ENCODE peak calls at places on chromosomes 12 and 14, in five cellular contexts. One of them, this sample, is unnamed. For H3K4me1 and H3K36me3, the result is how much of the 10 kb centered on the place peaks cover.

GRCh38 chr12:46585854-46586621 is 213.5 kb upstream of the SLC38A2 start:
- DNase-seq in left lung: peak
- DNase-seq in kidney: no peak
- DNase-seq in CD4-positive, alpha-beta memory T cell: peak
- DNase-seq in pancreas: peak
- DNase-seq in this sample: no peak

GRCh38 chr12:42097971-42098370 is 46.7 kb downstream of the GXYLT1 start:
- DNase-seq in left lung: no peak
- DNase-seq in kidney: no peak
- DNase-seq in CD4-positive, alpha-beta memory T cell: peak
- DNase-seq in pancreas: no peak
- DNase-seq in this sample: no peak

GRCh38 chr14:55446833-55447232 is 6.4 kb upstream of the TBPL2 start:
- DNase-seq in CD4-positive, alpha-beta memory T cell: no peak
- DNase-seq in left lung: no peak
- DNase-seq in kidney: no peak
- DNase-seq in pancreas: no peak
- DNase-seq in this sample: no peak

GRCh38 chr12:5964913-5965900 is 20.1 kb upstream of the ANO2 start:
- DNase-seq in left lung: no peak
- DNase-seq in pancreas: no peak
- DNase-seq in CD4-positive, alpha-beta memory T cell: no peak
- DNase-seq in kidney: no peak
- DNase-seq in this sample: no peak

GRCh38 chr14:88189040-88189839 is 133.8 kb downstream of the KCNK10 start:
- DNase-seq in kidney: no peak
- DNase-seq in CD4-positive, alpha-beta memory T cell: peak
- DNase-seq in pancreas: peak
- DNase-seq in left lung: peak
- DNase-seq in this sample: peak

GRCh38 chr14:97948841-97949240 is 1151.7 kb downstream of the VRK1 start:
- DNase-seq in pancreas: no peak
- DNase-seq in kidney: no peak
- DNase-seq in left lung: no peak
- DNase-seq in CD4-positive, alpha-beta memory T cell: no peak
- DNase-seq in this sample: no peak

GRCh38 chr12:62764251-62764650 is 170.7 kb downstream of the PPM1H start:
- DNase-seq in left lung: no peak
- DNase-seq in kidney: no peak
- DNase-seq in pancreas: no peak
- DNase-seq in CD4-positive, alpha-beta memory T cell: no peak
- DNase-seq in this sample: no peak

GRCh38 chr14:21023817-21024667 is 819 bp downstream of the NDRG2 start:
- DNase-seq in left lung: no peak
- DNase-seq in pancreas: no peak
- DNase-seq in CD4-positive, alpha-beta memory T cell: peak
- DNase-seq in kidney: no peak
- DNase-seq in this sample: no peak

GRCh38 chr14:86934196-86934595 is 1058.8 kb downstream of the GALC start:
- DNase-seq in kidney: no peak
- DNase-seq in CD4-positive, alpha-beta memory T cell: no peak
- DNase-seq in left lung: no peak
- DNase-seq in pancreas: no peak
- DNase-seq in this sample: no peak

GRCh38 chr12:57983150-57983857 is 41.9 kb downstream of the ATP23 start:
- DNase-seq in left lung: no peak
- DNase-seq in kidney: no peak
- DNase-seq in CD4-positive, alpha-beta memory T cell: peak
- DNase-seq in pancreas: peak
- DNase-seq in this sample: peak

GRCh38 chr14:106549064-106549463 is 1022.7 kb downstream of the TMEM121 start:
- DNase-seq in left lung: no peak
- DNase-seq in pancreas: no peak
- DNase-seq in kidney: no peak
- DNase-seq in CD4-positive, alpha-beta memory T cell: no peak
- DNase-seq in this sample: no peak

GRCh38 chr14:22589096-22589839 is at the start of gene DAD1:
- DNase-seq in kidney: peak
- DNase-seq in CD4-positive, alpha-beta memory T cell: peak
- DNase-seq in left lung: peak
- DNase-seq in pancreas: peak
- DNase-seq in this sample: peak

GRCh38 chr14:89310211-89310610 is 106.8 kb downstream of the FOXN3 start:
- DNase-seq in kidney: no peak
- DNase-seq in pancreas: no peak
- DNase-seq in CD4-positive, alpha-beta memory T cell: no peak
- DNase-seq in left lung: no peak
- DNase-seq in this sample: no peak

GRCh38 chr12:55797068-55797467 is 20.5 kb downstream of the SARNP start:
- DNase-seq in left lung: no peak
- DNase-seq in CD4-positive, alpha-beta memory T cell: no peak
- DNase-seq in pancreas: no peak
- DNase-seq in kidney: no peak
- DNase-seq in this sample: no peak

GRCh38 chr14:55240526-55241178 is 30.6 kb upstream of the FBXO34 start:
- DNase-seq in kidney: no peak
- DNase-seq in pancreas: no peak
- DNase-seq in CD4-positive, alpha-beta memory T cell: no peak
- DNase-seq in left lung: no peak
- DNase-seq in this sample: no peak

GRCh38 chr14:76077340-76077739 is 74.4 kb upstream of the GPATCH2L start:
- DNase-seq in CD4-positive, alpha-beta memory T cell: no peak
- DNase-seq in pancreas: no peak
- DNase-seq in left lung: no peak
- DNase-seq in kidney: no peak
- DNase-seq in this sample: no peak

GRCh38 chr12:116562090-116562489 is 2.9 kb downstream of the MAP1LC3B2 start:
- DNase-seq in CD4-positive, alpha-beta memory T cell: no peak
- DNase-seq in kidney: no peak
- DNase-seq in pancreas: no peak
- DNase-seq in left lung: no peak
- DNase-seq in this sample: no peak

GRCh38 chr12:58504539-58504938 is 415.8 kb downstream of the LRIG3 start:
- DNase-seq in kidney: no peak
- DNase-seq in CD4-positive, alpha-beta memory T cell: no peak
- DNase-seq in left lung: no peak
- DNase-seq in pancreas: no peak
- DNase-seq in this sample: no peak

GRCh38 chr14:93073833-93074769 is 41.6 kb downstream of the ITPK1 start:
- DNase-seq in kidney: no peak
- DNase-seq in pancreas: no peak
- DNase-seq in left lung: peak
- DNase-seq in CD4-positive, alpha-beta memory T cell: no peak
- DNase-seq in this sample: no peak

GRCh38 chr12:1820191-1820599 is at the start of gene LRTM2:
- DNase-seq in CD4-positive, alpha-beta memory T cell: no peak
- DNase-seq in kidney: no peak
- DNase-seq in left lung: no peak
- DNase-seq in pancreas: no peak
- DNase-seq in this sample: no peak

GRCh38 chr12:127964717-127965116 is 302.3 kb upstream of the TMEM132C start:
- DNase-seq in left lung: no peak
- DNase-seq in kidney: no peak
- DNase-seq in pancreas: no peak
- DNase-seq in CD4-positive, alpha-beta memory T cell: no peak
- DNase-seq in this sample: no peak

GRCh38 chr12:85260904-85261303 is 19.1 kb upstream of the ALX1 start:
- DNase-seq in CD4-positive, alpha-beta memory T cell: no peak
- DNase-seq in kidney: no peak
- DNase-seq in pancreas: no peak
- DNase-seq in left lung: no peak
- DNase-seq in this sample: no peak

GRCh38 chr12:119715268-119715620 is 47.3 kb downstream of the PRKAB1 start:
- DNase-seq in left lung: no peak
- DNase-seq in pancreas: no peak
- DNase-seq in CD4-positive, alpha-beta memory T cell: no peak
- DNase-seq in kidney: no peak
- DNase-seq in this sample: no peak

GRCh38 chr12:108284163-108284562 is 54.9 kb downstream of the CMKLR1 start:
- DNase-seq in CD4-positive, alpha-beta memory T cell: no peak
- DNase-seq in kidney: no peak
- DNase-seq in pancreas: no peak
- DNase-seq in left lung: no peak
- DNase-seq in this sample: no peak

GRCh38 chr12:118098911-118099671 is 4.7 kb downstream of the VSIG10 start:
- DNase-seq in CD4-positive, alpha-beta memory T cell: no peak
- DNase-seq in pancreas: no peak
- DNase-seq in left lung: no peak
- DNase-seq in kidney: no peak
- DNase-seq in this sample: no peak

GRCh38 chr12:25053021-25053271 is 104.0 kb upstream of the BCAT1 start:
- DNase-seq in kidney: no peak
- DNase-seq in CD4-positive, alpha-beta memory T cell: no peak
- DNase-seq in left lung: no peak
- DNase-seq in pancreas: no peak
- DNase-seq in this sample: no peak

GRCh38 chr12:116087962-116088361 is 189.5 kb downstream of the MED13L start:
- DNase-seq in kidney: no peak
- DNase-seq in left lung: no peak
- DNase-seq in CD4-positive, alpha-beta memory T cell: no peak
- DNase-seq in pancreas: no peak
- DNase-seq in this sample: no peak

GRCh38 chr12:3551386-3551785 is 60.4 kb downstream of the PRMT8 start:
- DNase-seq in pancreas: no peak
- DNase-seq in CD4-positive, alpha-beta memory T cell: no peak
- DNase-seq in left lung: peak
- DNase-seq in kidney: no peak
- DNase-seq in this sample: peak

GRCh38 chr14:62123959-62124358 is 361.7 kb downstream of the SNAPC1 start:
- DNase-seq in pancreas: no peak
- DNase-seq in kidney: no peak
- DNase-seq in CD4-positive, alpha-beta memory T cell: no peak
- DNase-seq in left lung: no peak
- DNase-seq in this sample: no peak

GRCh38 chr12:64385468-64385867 is 5.1 kb downstream of the C12orf56 start:
- DNase-seq in kidney: no peak
- DNase-seq in pancreas: no peak
- DNase-seq in left lung: no peak
- DNase-seq in CD4-positive, alpha-beta memory T cell: no peak
- DNase-seq in this sample: no peak

GRCh38 chr12:98260276-98260675 is 255.1 kb upstream of the TMPO start:
- DNase-seq in left lung: no peak
- DNase-seq in pancreas: no peak
- DNase-seq in CD4-positive, alpha-beta memory T cell: no peak
- DNase-seq in kidney: no peak
- DNase-seq in this sample: no peak

GRCh38 chr14:22391908-22392307 is 197.1 kb downstream of the DAD1 start:
- DNase-seq in kidney: no peak
- DNase-seq in pancreas: peak
- DNase-seq in CD4-positive, alpha-beta memory T cell: no peak
- DNase-seq in left lung: peak
- DNase-seq in this sample: peak

GRCh38 chr12:12156835-12157234 is 86.1 kb downstream of the BCL2L14 start:
- DNase-seq in CD4-positive, alpha-beta memory T cell: no peak
- DNase-seq in kidney: no peak
- DNase-seq in pancreas: no peak
- DNase-seq in left lung: no peak
- DNase-seq in this sample: no peak

GRCh38 chr12:22256076-22256475 is 78.4 kb downstream of the ST8SIA1 start:
- DNase-seq in kidney: no peak
- DNase-seq in pancreas: no peak
- DNase-seq in left lung: no peak
- DNase-seq in CD4-positive, alpha-beta memory T cell: no peak
- DNase-seq in this sample: no peak

GRCh38 chr12:19573866-19574265 is 134.6 kb downstream of the AEBP2 start:
- DNase-seq in CD4-positive, alpha-beta memory T cell: no peak
- DNase-seq in pancreas: no peak
- DNase-seq in left lung: no peak
- DNase-seq in kidney: no peak
- DNase-seq in this sample: no peak

GRCh38 chr14:61260939-61261776 is 20.0 kb downstream of the TMEM30B start:
- DNase-seq in kidney: no peak
- DNase-seq in pancreas: no peak
- DNase-seq in CD4-positive, alpha-beta memory T cell: no peak
- DNase-seq in left lung: no peak
- DNase-seq in this sample: no peak

GRCh38 chr14:95140060-95140858 is 17.1 kb downstream of the DICER1 start:
- DNase-seq in CD4-positive, alpha-beta memory T cell: no peak
- DNase-seq in left lung: no peak
- DNase-seq in pancreas: no peak
- DNase-seq in kidney: no peak
- DNase-seq in this sample: no peak
- H3K4me1 ChIP-seq in CD4-positive, alpha-beta memory T cell: half or more
- H3K4me1 ChIP-seq in left lung: under half
- H3K4me1 ChIP-seq in pancreas: under half
- H3K4me1 ChIP-seq in kidney: under half
- H3K4me1 ChIP-seq in this sample: half or more

GRCh38 chr14:32470161-32470705 is 141.1 kb downstream of the AKAP6 start:
- DNase-seq in pancreas: no peak
- DNase-seq in left lung: no peak
- DNase-seq in kidney: no peak
- DNase-seq in CD4-positive, alpha-beta memory T cell: no peak
- DNase-seq in this sample: no peak
- H3K36me3 ChIP-seq in pancreas: under half
- H3K36me3 ChIP-seq in left lung: under half
- H3K36me3 ChIP-seq in kidney: under half
- H3K36me3 ChIP-seq in CD4-positive, alpha-beta memory T cell: under half
- H3K36me3 ChIP-seq in this sample: under half

GRCh38 chr12:124675881-124676688 is 108.7 kb upstream of the NCOR2 start:
- DNase-seq in left lung: no peak
- DNase-seq in CD4-positive, alpha-beta memory T cell: no peak
- DNase-seq in kidney: peak
- DNase-seq in pancreas: no peak
- DNase-seq in this sample: peak
- H3K4me3 ChIP-seq in left lung: no peak
- H3K4me3 ChIP-seq in CD4-positive, alpha-beta memory T cell: no peak
- H3K4me3 ChIP-seq in kidney: peak
- H3K4me3 ChIP-seq in pancreas: no peak
- H3K4me3 ChIP-seq in this sample: no peak

DNA sequence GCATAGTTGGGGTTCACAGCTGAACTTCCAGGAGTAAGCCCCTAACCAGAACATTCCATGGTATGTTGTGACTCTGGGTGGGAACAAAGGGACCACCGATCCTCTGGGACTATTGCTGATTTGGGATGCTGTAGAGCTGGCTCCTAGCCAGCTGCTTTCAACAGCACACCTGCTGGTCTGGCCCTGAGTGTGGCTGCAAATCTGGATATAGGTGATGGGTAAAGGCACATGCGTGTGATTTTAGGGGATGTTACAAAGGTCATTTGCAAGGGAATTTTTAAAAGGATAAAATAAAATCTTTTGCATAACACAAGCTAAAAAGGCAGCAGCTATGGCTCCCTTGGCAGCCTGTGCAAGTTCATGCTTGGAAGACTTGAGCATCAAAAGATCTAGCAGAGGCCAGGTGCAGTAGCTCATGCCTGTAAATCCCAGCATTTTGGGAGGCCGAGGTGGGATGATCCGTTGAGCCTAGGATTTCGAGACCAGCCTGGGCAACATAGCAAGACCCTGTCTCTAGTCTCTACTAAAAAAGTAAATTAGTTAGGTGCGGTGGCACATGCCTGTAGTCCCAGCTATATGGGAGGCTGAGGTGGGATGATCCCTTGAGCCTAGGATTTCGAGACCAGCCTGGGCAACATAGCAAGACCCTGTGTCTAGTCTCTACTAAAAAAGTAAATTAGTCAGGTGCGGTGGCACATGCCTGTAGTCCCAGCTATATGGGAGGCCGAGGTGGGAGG is 1.6 kb downstream of the ALDH2 start:
- DNase-seq in left lung: no peak
- DNase-seq in pancreas: no peak
- DNase-seq in kidney: no peak
- DNase-seq in CD4-positive, alpha-beta memory T cell: no peak
- DNase-seq in this sample: no peak
- H3K4me1 ChIP-seq in left lung: under half
- H3K4me1 ChIP-seq in pancreas: under half
- H3K4me1 ChIP-seq in kidney: under half
- H3K4me1 ChIP-seq in CD4-positive, alpha-beta memory T cell: under half
- H3K4me1 ChIP-seq in this sample: under half

GRCh38 chr12:132807295-132808222 is 21.1 kb downstream of the GOLGA3 start:
- DNase-seq in left lung: no peak
- DNase-seq in CD4-positive, alpha-beta memory T cell: no peak
- DNase-seq in kidney: no peak
- DNase-seq in pancreas: no peak
- DNase-seq in this sample: no peak
- H3K36me3 ChIP-seq in left lung: half or more
- H3K36me3 ChIP-seq in CD4-positive, alpha-beta memory T cell: half or more
- H3K36me3 ChIP-seq in kidney: under half
- H3K36me3 ChIP-seq in pancreas: under half
- H3K36me3 ChIP-seq in this sample: under half

This sample was measured in heart right ventricle.